ENCODE peak calls at places on chromosomes 12 and 14, in ten cellular contexts. A, V, C, M, U, F, T, Y, B and O are unnamed samples.

GRCh38 chr12:119236372-119236771 is 57.6 kb downstream of the HSPB8 start:
- DNase-seq in A (no peak), V (no peak), C (no peak), M (no peak), U (no peak), F (no peak), T (no peak), Y (no peak), B (no peak), O (no peak)

GRCh38 chr12:535396-535795 is 75.7 kb downstream of the B4GALNT3 start:
- DNase-seq in A (no peak), V (no peak), C (no peak), M (no peak), U (no peak), F (no peak), T (no peak), Y (no peak), B (no peak), O (no peak)

GRCh38 chr12:109968032-109968420 is 28.1 kb downstream of the GIT2 start:
- DNase-seq in A (no peak), V (no peak), C (no peak), M (no peak), U (no peak), F (no peak), T (no peak), Y (no peak), B (no peak), O (no peak)

GRCh38 chr12:24222968-24223367 is 273.5 kb upstream of the SOX5 start:
- DNase-seq in A (no peak), V (no peak), C (no peak), M (no peak), U (peak), F (peak), T (peak), Y (no peak), B (no peak), O (no peak)

GRCh38 chr12:91704446-91704845 is 441.2 kb downstream of the BTG1 start:
- DNase-seq in A (no peak), V (no peak), C (no peak), M (no peak), U (peak), F (peak), T (no peak), Y (no peak), B (no peak), O (no peak)

GRCh38 chr14:53209370-53209769 is 56.2 kb upstream of the DDHD1 start:
- DNase-seq in A (no peak), V (no peak), C (no peak), M (no peak), U (no peak), F (no peak), T (no peak), Y (no peak), B (no peak), O (no peak)

GRCh38 chr12:4717806-4718205 is 2.4 kb upstream of the GALNT8 start:
- DNase-seq in A (no peak), V (no peak), C (no peak), M (no peak), U (no peak), F (no peak), T (no peak), Y (no peak), B (no peak), O (no peak)

GRCh38 chr14:65840118-65840751 is 427.7 kb downstream of the FUT8 start:
- DNase-seq in A (no peak), V (no peak), C (no peak), M (no peak), U (no peak), F (no peak), T (no peak), Y (no peak), B (no peak), O (no peak)

GRCh38 chr12:108337235-108338223 is 1.6 kb downstream of the CMKLR1 start:
- DNase-seq in A (no peak), V (no peak), C (no peak), M (peak), U (peak), F (peak), T (no peak), Y (no peak), B (no peak), O (no peak)

GRCh38 chr12:68113644-68114043 is 45.9 kb downstream of the IFNG start:
- DNase-seq in A (no peak), V (no peak), C (no peak), M (peak), U (no peak), F (no peak), T (no peak), Y (no peak), B (no peak), O (no peak)

GRCh38 chr14:103802353-103802752 is 45.0 kb downstream of the PPP1R13B start:
- DNase-seq in A (no peak), V (no peak), C (no peak), M (no peak), U (no peak), F (no peak), T (no peak), Y (no peak), B (no peak), O (no peak)

GRCh38 chr14:36363704-36364103 is 43.3 kb upstream of the MBIP start:
- DNase-seq in A (no peak), V (no peak), C (no peak), M (no peak), U (no peak), F (no peak), T (no peak), Y (no peak), B (no peak), O (no peak)

GRCh38 chr12:5612556-5613421 is 180.9 kb downstream of the NTF3 start:
- DNase-seq in A (no peak), V (no peak), C (no peak), M (no peak), U (no peak), F (no peak), T (no peak), Y (no peak), B (no peak), O (no peak)

GRCh38 chr14:71116206-71117122 is 209.2 kb downstream of the PCNX1 start:
- DNase-seq in A (no peak), V (no peak), C (no peak), M (no peak), U (no peak), F (no peak), T (no peak), Y (no peak), B (no peak), O (no peak)
- TF ChIP-seq CTCF in A (no peak), V (peak), C (no peak), M (no peak), U (no peak), F (no peak), T (no peak), Y (no peak), B (no peak), O (no peak)

DNA sequence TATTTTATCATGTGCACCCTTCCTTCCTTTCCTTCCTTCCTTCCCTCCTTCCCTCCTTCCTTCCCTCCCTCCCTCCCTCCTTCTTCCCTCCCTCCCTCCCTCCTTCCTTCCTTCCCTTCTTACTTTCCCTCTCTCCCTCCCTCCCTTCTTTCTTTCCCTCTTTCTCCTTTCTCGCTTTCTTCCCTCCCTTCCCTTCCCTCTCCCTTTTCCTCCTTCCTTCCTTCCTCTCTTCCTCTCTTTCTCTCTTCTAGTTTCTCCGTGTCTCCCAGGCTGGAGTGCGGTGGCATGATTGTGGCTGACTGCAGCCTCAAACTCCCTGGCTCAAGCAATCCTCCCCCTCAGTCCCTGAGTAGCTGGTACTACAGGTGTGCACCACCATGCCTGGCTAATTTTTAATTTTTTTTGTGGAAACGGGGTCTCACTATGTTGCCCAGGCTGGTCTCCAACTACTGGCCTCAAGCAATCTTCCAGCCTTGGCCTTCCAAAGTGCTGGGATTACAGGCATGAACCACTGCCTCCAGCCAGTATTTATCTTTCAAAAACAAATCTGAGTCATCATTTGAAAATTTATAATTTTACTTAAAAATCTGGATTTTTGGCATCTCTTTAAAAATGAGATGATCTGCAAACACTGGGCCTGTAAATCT is 7.8 kb downstream of the C1RL start:
- DNase-seq in A (no peak), V (no peak), C (no peak), M (no peak), U (peak), F (no peak), T (no peak), Y (no peak), B (no peak), O (no peak)
- TF ChIP-seq CTCF in A (no peak), V (no peak), C (no peak), M (no peak), U (no peak), F (no peak), T (no peak), Y (no peak), B (no peak), O (no peak)

GRCh38 chr14:60515696-60516284 is 6.8 kb downstream of the SIX6 start:
- DNase-seq in A (no peak), V (no peak), C (no peak), M (peak), U (no peak), F (no peak), T (no peak), Y (no peak), B (no peak), O (no peak)

GRCh38 chr14:60512952-60513554 is 4.1 kb downstream of the SIX6 start:
- DNase-seq in A (no peak), V (no peak), C (no peak), M (peak), U (no peak), F (no peak), T (no peak), Y (no peak), B (no peak), O (no peak)

GRCh38 chr14:60510976-60511599 is 2.1 kb downstream of the SIX6 start:
- DNase-seq in A (no peak), V (no peak), C (no peak), M (peak), U (no peak), F (no peak), T (no peak), Y (no peak), B (no peak), O (no peak)

GRCh38 chr14:60515244-60515695 is 6.3 kb downstream of the SIX6 start:
- DNase-seq in A (no peak), V (no peak), C (no peak), M (no peak), U (no peak), F (no peak), T (no peak), Y (no peak), B (no peak), O (no peak)

DNA sequence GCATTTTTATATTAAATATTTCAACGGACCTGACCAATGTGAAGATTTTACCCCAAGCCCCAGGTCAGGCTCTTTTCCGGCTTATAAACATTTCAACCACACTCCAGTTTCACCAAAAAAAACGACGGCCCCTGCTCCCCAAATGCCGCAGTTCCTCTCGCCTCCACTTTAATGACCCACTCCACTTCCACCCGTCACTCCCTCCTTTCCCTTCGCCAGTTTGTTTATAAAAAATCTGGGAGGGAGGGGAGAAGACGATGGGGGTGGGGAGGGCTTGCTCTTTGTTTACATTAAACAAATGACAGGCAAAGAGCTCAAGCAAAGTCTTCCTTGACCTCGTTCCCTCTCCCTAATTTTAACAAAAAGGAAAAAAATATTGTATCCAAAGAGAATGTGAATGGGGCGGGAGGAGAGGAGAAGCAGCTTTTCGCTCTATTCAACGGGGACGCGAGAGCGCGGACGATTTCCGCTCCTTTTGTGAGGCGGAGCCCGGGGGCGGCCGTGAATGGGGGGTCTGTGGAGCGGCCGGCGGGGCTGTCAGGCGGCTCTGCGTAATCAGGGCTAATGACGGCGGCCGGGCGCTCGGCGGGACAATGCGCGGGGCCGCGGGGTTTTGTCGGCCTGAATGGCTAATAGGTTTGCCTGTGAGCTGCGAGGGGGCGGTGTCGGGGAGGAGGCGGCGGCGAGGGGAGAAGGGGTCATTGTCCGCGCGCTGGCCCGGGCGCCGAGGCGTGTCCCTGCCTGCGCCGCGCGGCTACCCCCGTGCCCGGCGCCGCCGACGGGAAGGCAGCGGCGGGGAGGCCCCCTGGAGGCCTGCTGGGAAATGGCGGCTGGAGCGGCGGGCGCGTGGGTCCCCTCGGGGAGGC is 5.7 kb downstream of the SIX6 start:
- DNase-seq in A (no peak), V (no peak), C (no peak), M (peak), U (no peak), F (peak), T (no peak), Y (no peak), B (no peak), O (no peak)
- TF ChIP-seq CTCF in A (no peak), V (peak), C (peak), M (peak), U (peak), F (peak), T (peak), Y (no peak), B (no peak), O (no peak)

GRCh38 chr14:31543969-31544799 is 17.0 kb upstream of the NUBPL start:
- DNase-seq in A (no peak), V (no peak), C (no peak), M (no peak), U (no peak), F (no peak), T (no peak), Y (no peak), B (no peak), O (no peak)
- TF ChIP-seq CTCF in A (no peak), V (peak), C (no peak), M (peak), U (peak), F (peak), T (peak), Y (no peak), B (no peak), O (no peak)

DNA sequence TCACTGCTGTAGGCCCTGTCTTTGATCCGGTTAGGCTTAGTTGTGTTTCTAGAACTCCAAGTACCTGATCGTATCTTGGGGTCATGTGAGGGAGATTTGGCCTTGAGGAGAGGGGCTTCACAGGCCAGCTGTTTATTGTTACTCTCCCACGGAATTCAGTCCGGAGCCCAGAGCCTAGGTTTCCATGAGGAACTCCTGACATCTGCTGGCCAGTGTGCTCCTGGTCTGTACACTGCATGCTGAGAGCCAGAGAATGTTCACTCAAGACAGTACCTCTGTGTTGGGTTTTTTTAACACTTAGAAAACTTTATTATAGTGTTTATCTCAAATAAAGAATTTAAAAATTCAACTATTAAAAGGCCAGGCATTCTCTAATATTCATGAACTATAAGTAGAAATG is 341.0 kb upstream of the TMEM132C start:
- DNase-seq in A (no peak), V (no peak), C (no peak), M (peak), U (peak), F (peak), T (no peak), Y (no peak), B (no peak), O (no peak)
- TF ChIP-seq CTCF in A (no peak), V (no peak), C (no peak), M (peak), U (peak), F (no peak), T (no peak), Y (no peak), B (no peak), O (no peak)